ENCODE peak calls at places on chromosomes 5 and 9, in ten cellular contexts. D is cardiac fibroblast, W is fibroblast of pulmonary artery, Y is esophagus muscularis mucosa, P is prostate gland, B is PC-9, N is heart right ventricle, E is BE2C, K is A549, Z is gastrocnemius medialis. H is an unnamed sample.

GRCh38 chr5:126499742-126500396 is 76.7 kb downstream of the GRAMD2B start:
- DNase-seq in N (no peak), K (peak; percentile 13), P (no peak), E (no peak), D (peak; percentile 50), B (no peak), Y (no peak), W (peak; percentile 39), Z (no peak), H (no peak)

GRCh38 chr5:171121638-171122037 is 187.4 kb upstream of the TLX3 start:
- DNase-seq in P (no peak), E (no peak), B (no peak), W (no peak), N (no peak), K (no peak), D (no peak), Y (no peak), Z (no peak), H (no peak)

GRCh38 chr9:31314241-31314640 is 1070.2 kb upstream of the ACO1 start:
- DNase-seq in W (no peak), Y (no peak), Z (no peak), D (no peak), P (no peak), B (no peak), N (no peak), K (no peak), E (no peak), H (no peak)

GRCh38 chr5:97037819-97038218 is 101.9 kb downstream of the LNPEP start:
- DNase-seq in B (no peak), D (no peak), Y (no peak), N (no peak), E (no peak), W (no peak), P (no peak), Z (no peak), K (no peak), H (no peak)

GRCh38 chr5:67211926-67212325 is 15.3 kb upstream of the CD180 start:
- DNase-seq in B (no peak), Y (no peak), E (no peak), D (peak; percentile 87), W (peak; percentile 77), K (peak; percentile 48), P (no peak), N (no peak), Z (no peak), H (peak; percentile 77)

GRCh38 chr5:97071101-97071500 is 71.3 kb downstream of the LIX1 start:
- DNase-seq in Z (peak; percentile 19), P (peak; percentile 47), Y (no peak), W (peak; percentile 63), K (no peak), E (no peak), D (peak; percentile 43), B (no peak), N (no peak), H (peak; percentile 81)

GRCh38 chr9:87865626-87866025 is 17.1 kb upstream of the SPATA31E1 start:
- DNase-seq in E (no peak), K (peak; percentile 46), P (no peak), W (no peak), Y (no peak), N (no peak), D (no peak), Z (no peak), B (no peak), H (no peak)

GRCh38 chr9:123445981-123446610 is 90.1 kb downstream of the CRB2 start:
- DNase-seq in N (no peak), Y (no peak), B (no peak), D (peak; percentile 6), W (peak; percentile 70), P (no peak), K (no peak), Z (no peak), E (no peak), H (no peak)

GRCh38 chr9:127393680-127394079 is 3.3 kb upstream of the SLC2A8 start:
- DNase-seq in K (no peak), Y (no peak), W (peak; percentile 57), D (peak; percentile 36), P (no peak), B (no peak), N (no peak), E (no peak), Z (no peak), H (peak; percentile 24)

GRCh38 chr5:147177125-147177840 is 57.5 kb upstream of the STK32A start:
- DNase-seq in K (no peak), W (peak; percentile 72), N (no peak), Z (no peak), P (no peak), B (no peak), Y (no peak), E (no peak), D (peak; percentile 57), H (peak; percentile 69)

GRCh38 chr5:169628891-169629290 is 8.2 kb upstream of the DOCK2 start:
- DNase-seq in D (peak; percentile 71), Y (no peak), P (no peak), Z (no peak), N (no peak), K (no peak), W (no peak), B (no peak), E (no peak), H (peak; percentile 95)

DNA sequence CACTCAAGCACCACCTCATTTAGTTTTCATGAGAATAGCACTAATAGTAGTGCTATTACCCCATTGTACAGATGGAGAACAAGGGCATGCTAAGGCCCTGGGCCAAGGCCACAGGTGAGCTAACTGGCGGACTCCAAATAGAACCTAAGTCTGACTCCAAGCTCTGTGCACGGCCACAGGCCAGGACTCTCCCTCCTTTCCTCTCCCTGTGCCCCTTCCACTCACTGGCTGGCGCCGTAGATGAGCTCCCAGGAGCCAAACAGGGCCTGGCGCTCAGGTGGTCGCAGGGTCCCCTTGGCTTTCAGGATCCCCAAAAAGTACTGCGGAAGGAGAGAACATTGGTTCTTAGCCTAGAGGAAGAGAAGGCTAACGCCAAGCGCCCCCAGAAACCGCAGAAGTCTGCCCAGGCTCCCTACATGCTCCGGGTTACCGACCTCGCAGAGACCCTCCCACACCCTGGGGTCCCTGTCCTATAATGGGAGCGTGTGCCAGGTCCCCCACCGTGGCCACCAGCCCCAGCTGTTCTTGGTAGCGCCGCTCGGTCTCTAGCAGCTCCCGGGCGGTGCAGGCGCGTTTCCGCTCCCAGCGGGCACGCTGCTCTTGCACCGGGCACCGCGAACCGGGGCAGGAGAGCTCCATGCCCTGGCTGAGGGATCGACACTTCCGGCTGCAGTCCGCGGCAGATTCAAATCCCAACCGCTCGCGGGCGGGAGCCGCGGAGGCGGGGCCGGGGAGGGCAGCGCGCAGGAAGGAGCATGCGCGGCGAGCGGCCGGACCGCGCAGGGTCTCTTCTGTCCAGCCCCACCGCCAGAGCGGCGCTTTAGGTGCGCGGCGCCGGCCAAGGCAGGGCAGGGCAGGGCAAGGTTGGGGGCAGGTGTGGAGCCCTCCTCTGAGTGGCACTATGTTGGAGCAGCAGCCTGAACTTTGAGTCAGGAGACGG is at the start of gene ARHGEF39:
- DNase-seq in P (peak; percentile 59), B (peak; percentile 84), W (peak; percentile 70), N (peak; percentile 84), E (peak; percentile 88), K (peak; percentile 86), D (peak; percentile 66), Z (peak; percentile 80), Y (no peak), H (peak; percentile 65)
- TF ChIP-seq CTCF in P (peak; percentile 36), B (no peak), W (no peak), N (no peak), E (peak; percentile 36), K (peak; percentile 47), D (no peak), Z (no peak), Y (peak; percentile 22), H (no peak)

DNA sequence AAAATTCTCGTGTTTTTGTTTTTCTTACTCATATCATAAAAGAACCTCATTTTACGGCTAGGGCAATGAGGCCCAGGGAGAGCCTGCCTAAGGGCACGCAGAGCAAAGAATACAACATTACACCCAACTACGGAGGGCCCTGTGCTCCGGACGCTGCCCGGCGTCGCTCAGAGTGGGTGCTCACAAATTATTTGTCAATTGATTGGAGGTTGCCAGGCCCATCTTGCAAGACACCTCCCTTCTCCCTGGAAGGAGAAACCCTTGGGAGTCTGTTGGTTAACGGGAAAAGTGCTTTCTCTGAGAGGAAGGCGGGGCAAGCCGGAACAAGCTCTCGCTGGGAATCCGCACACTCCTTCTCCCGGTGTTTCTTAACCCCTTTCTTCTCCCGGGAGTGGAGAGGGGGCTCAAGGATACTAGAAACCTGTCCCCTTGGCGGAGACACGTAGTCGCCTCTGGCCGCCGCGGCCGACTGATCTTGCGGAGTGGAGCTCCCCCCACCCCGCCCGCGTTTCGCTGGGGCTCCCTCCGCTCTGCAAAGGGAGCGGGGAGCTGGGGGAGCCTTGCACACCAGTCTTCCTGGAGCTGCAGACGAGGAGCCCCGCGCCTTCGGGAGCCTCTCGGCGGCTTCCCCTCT is 599.3 kb upstream of the SGCD start:
- DNase-seq in E (no peak), W (no peak), N (no peak), K (peak; percentile 20), P (no peak), B (no peak), Y (no peak), D (no peak), Z (no peak), H (peak; percentile 21)
- H3K4me3 ChIP-seq in E (no peak overlapping the region), W (no peak overlapping the region), N (peak overlapping the region; percentile 55), K (peak overlapping the region; percentile 62), P (peak overlapping the region; percentile 34), B (no peak overlapping the region), Y (peak overlapping the region; percentile 55), D (no peak overlapping the region), Z (peak overlapping the region; percentile 59), H (peak overlapping the region; percentile 75)

GRCh38 chr5:93909356-93909755 is 168.0 kb upstream of the POU5F2 start:
- DNase-seq in E (peak; percentile 35), K (peak; percentile 19), D (peak; percentile 49), B (no peak), P (no peak), N (no peak), Z (no peak), W (peak; percentile 38), Y (no peak), H (no peak)
- TF ChIP-seq CTCF in E (peak; percentile 47), K (peak; percentile 39), D (peak; percentile 17), B (peak; percentile 58), P (no peak), N (no peak), Z (no peak), W (peak; percentile 27), Y (peak; percentile 17), H (peak; percentile 34)

DNA sequence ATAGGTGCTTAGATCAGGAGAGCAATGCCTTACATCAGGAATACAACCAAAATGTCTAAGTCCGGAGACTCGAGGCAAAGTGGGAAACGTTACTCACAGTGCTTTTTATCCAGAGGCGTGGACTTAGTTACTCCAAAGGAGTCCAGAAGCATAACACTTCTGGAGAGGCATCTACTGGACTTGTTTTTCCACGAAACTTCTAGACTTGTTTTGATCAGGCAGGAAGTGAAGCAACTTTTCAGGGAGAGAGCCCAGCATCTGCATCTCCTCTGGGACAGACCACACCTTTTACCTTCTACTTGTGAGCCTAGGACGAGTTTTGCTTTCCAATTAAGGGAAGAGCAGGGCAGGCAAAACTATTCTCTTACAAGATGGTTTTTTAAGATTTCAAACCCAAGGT is 1.2 kb upstream of the TJP2 start:
- DNase-seq in Y (no peak), W (peak; percentile 70), N (no peak), P (no peak), K (no peak), B (no peak), D (peak; percentile 50), E (no peak), Z (no peak), H (no peak)
- H3K4me3 ChIP-seq in Y (no peak overlapping the region), W (no peak overlapping the region), N (no peak overlapping the region), P (no peak overlapping the region), K (no peak overlapping the region), B (peak overlapping the region; percentile 70), D (no peak overlapping the region), E (no peak overlapping the region), Z (no peak overlapping the region), H (no peak overlapping the region)

H was measured in AG10803.